ENCODE peak calls at places on chromosomes 7 and 10, in six cellular contexts. I, U, S, H, F and R are unnamed samples.

GRCh38 chr7:149855368-149856305 is 17.5 kb downstream of the ZNF862 start:
- DNase-seq in I (no peak), U (no peak), S (no peak), H (no peak), F (peak; percentile 78), R (peak; percentile 88)

GRCh38 chr7:1112625-1113547 is 25.0 kb downstream of the GPER1 start:
- DNase-seq in I (no peak), U (no peak), S (no peak), H (no peak), F (no peak), R (no peak)

GRCh38 chr10:29757551-29758297 is 123.0 kb upstream of the SVIL start:
- DNase-seq in I (no peak), U (no peak), S (peak; percentile 39), H (peak; percentile 19), F (peak; percentile 85), R (no peak)

GRCh38 chr7:25124485-25125136 is 449 bp downstream of the CYCS start:
- DNase-seq in I (no peak), U (peak; percentile 9), S (peak; percentile 26), H (peak; percentile 12), F (no peak), R (no peak)

GRCh38 chr10:129964611-129965417 is 740 bp upstream of the EBF3 start:
- DNase-seq in I (no peak), U (no peak), S (no peak), H (no peak), F (no peak), R (no peak)

GRCh38 chr10:59954296-59954695 is 47.9 kb upstream of the CCDC6 start:
- DNase-seq in I (no peak), U (no peak), S (no peak), H (no peak), F (no peak), R (no peak)

GRCh38 chr10:113856563-113856962 is 2.1 kb downstream of the NHLRC2 start:
- DNase-seq in I (no peak), U (no peak), S (no peak), H (no peak), F (no peak), R (no peak)

GRCh38 chr10:30697806-30698205 is 68.3 kb upstream of the LYZL2 start:
- DNase-seq in I (no peak), U (no peak), S (no peak), H (no peak), F (no peak), R (no peak)

DNA sequence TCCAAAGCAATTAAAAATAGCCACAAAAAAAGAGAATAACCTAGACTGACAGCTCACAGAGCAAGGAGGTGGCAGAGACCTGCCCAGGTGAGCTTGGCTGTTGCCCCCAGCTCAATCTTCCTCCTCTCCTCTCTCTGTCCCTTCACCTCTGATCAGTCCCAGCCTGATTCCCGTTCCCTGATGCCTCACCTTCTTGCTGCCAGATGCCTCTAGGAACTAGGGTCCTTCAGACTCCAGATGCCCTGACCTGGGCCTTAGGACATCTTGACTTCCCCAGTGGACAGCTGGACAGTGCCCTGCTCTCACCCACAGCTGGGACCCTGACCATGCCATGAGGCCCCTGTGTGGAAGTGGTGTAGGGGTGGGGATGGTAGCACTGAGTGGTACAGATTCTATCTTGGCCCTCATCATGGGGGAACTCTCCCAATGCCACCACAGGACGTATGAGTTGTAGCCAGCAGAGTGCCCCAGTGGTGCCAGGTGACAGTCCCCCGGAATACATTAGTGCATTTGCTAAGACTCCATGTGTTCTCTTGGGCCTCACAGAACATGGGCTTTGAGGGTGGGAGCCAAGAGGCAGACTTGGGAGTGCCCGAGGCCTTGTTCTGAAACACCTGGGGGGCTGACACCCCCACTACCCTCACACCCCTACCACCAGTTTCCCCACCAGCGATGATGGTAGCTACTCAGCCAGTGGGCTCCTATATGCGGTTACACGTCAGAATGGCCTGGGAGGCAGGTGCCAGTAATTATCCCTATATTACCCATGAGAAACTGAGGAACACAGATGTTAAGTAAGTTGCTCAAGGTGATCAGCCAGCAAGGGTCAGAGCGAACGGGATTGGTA is 2.0 kb downstream of the DEPP1 start:
- DNase-seq in I (no peak), U (no peak), S (peak; percentile 50), H (no peak), F (no peak), R (no peak)
- TF ChIP-seq POLR2A in I (no peak), U (no peak), S (peak; percentile 44), H (no peak), F (no peak), R (no peak)

GRCh38 chr7:156475666-156476065 is 164.9 kb upstream of the RNF32 start:
- DNase-seq in I (no peak), U (no peak), S (no peak), H (peak; percentile 39), F (peak; percentile 26), R (peak; percentile 42)

GRCh38 chr7:156474241-156474743 is 166.3 kb upstream of the RNF32 start:
- DNase-seq in I (no peak), U (no peak), S (no peak), H (peak; percentile 25), F (no peak), R (peak; percentile 47)

GRCh38 chr7:156472267-156472666 is 168.3 kb upstream of the RNF32 start:
- DNase-seq in I (no peak), U (no peak), S (no peak), H (no peak), F (no peak), R (no peak)

GRCh38 chr7:156475179-156475578 is 165.4 kb upstream of the RNF32 start:
- DNase-seq in I (no peak), U (no peak), S (no peak), H (no peak), F (no peak), R (no peak)

DNA sequence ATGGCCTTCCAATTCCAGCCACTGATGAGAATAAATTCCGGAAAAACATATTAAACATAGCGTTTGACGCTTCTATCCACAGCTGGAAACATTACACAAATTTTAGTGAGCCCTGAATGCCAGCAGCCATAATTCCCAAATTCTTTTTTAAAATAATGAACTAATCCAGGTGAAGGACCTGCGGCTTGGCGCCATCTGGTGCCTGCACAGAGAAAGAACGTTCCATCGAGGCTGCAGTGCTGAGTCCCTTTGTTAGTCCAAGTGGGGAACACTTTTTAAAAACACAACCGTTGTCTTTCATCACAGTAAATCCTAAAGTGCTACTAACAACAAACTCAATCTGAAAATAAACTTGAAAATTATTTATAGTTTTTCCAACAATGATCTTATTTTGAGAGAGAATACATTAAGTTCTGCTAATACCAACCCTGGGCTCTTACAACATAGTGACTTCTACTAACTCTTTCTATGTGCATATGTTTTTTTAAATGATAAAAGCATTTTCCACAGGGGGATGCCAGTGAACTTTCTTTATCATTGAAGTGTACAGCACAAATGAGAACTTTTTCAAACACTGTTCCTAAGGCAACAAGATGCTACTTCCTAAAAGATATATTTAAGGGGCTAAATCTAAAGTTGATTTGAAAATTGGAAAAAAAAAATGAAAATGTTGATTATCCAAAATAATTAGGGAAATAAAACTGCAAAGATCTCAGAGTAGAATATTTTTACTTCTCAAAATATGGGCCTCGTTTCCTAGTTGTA is 166.9 kb upstream of the RNF32 start:
- DNase-seq in I (peak; percentile 56), U (no peak), S (peak; percentile 56), H (peak; percentile 53), F (peak; percentile 27), R (peak; percentile 26)
- TF ChIP-seq POLR2A in I (no peak), U (no peak), S (no peak), H (no peak), F (no peak), R (no peak)

GRCh38 chr7:44750921-44751571 is 2.4 kb downstream of the ZMIZ2 start:
- DNase-seq in I (no peak), U (no peak), S (no peak), H (no peak), F (no peak), R (no peak)
- TF ChIP-seq POLR2A in I (no peak), U (no peak), S (no peak), H (no peak), F (no peak), R (no peak)

GRCh38 chr7:99469381-99470065 is 3.2 kb upstream of the ZNF789 start:
- DNase-seq in I (no peak), U (no peak), S (no peak), H (peak; percentile 38), F (no peak), R (no peak)

GRCh38 chr7:99473315-99473596 is 566 bp downstream of the ZNF789 start:
- DNase-seq in I (no peak), U (no peak), S (no peak), H (peak; percentile 64), F (peak; percentile 48), R (peak; percentile 46)

GRCh38 chr7:99476107-99476506 is 3.4 kb downstream of the ZNF789 start:
- DNase-seq in I (no peak), U (no peak), S (no peak), H (no peak), F (no peak), R (no peak)

GRCh38 chr7:99468336-99468918 is 2.5 kb upstream of the ATP5MF start:
- DNase-seq in I (no peak), U (no peak), S (no peak), H (no peak), F (no peak), R (no peak)

DNA sequence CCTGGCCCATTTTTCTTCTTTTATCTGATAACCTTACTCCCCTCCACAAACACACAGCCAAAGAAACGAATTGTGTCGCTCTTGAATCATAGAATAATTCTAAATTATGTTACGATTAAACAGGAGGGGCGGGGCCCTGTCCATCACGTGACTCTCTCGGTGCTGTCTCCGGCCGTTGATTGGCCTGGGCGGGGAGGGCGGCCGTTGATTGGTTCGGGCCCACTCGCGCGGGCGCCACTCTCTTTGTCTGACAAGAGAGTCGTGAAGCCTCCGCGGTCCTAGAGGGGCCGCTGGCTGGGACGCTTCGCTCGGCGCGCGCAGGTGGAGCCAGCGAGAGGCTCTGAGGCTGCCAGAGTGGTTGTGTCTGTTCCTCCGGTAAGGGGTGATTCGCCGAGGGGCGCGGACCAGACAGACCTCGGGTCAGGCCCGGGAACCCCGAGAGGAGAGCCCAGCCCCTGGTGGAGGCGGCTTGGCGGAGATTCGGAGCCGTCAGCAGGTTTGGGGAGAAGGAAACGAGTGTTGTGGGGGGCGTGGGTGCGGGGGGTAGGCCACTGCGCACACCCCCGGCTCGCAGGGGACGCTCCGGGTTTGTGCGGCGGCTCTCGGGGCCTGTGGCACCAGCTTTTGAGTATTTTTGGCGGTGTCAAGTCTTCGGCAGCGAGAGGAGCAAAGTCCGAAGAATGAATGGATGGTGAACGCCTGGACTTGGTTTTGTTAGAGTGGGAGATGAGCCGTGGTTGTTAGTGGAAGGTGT is at the start of gene ZNF789:
- DNase-seq in I (peak; percentile 99), U (peak; percentile 98), S (peak; percentile 98), H (peak; percentile 98), F (peak; percentile 92), R (peak; percentile 96)
- TF ChIP-seq POLR2A in I (no peak), U (peak; percentile 9), S (peak; percentile 72), H (peak; percentile 55), F (peak; percentile 74), R (peak; percentile 85)

GRCh38 chr10:90927293-90927692 is 6.4 kb upstream of the ANKRD1 start:
- DNase-seq in I (no peak), U (no peak), S (no peak), H (no peak), F (no peak), R (no peak)

GRCh38 chr10:90929179-90929578 is 8.3 kb upstream of the ANKRD1 start:
- DNase-seq in I (no peak), U (no peak), S (no peak), H (no peak), F (no peak), R (no peak)

GRCh38 chr10:90925078-90926029 is 4.5 kb upstream of the ANKRD1 start:
- DNase-seq in I (no peak), U (no peak), S (no peak), H (no peak), F (no peak), R (no peak)

GRCh38 chr10:90930971-90931841 is 10.3 kb upstream of the ANKRD1 start:
- DNase-seq in I (no peak), U (peak; percentile 7), S (peak; percentile 19), H (peak; percentile 89), F (no peak), R (peak; percentile 19)

GRCh38 chr10:90930070-90930837 is 9.4 kb upstream of the ANKRD1 start:
- DNase-seq in I (no peak), U (no peak), S (no peak), H (peak; percentile 90), F (no peak), R (no peak)
- TF ChIP-seq POLR2A in I (no peak), U (no peak), S (no peak), H (no peak), F (no peak), R (no peak)